ENCODE peak calls at places on chromosomes 1 and 21, in four cellular contexts. G is T47D; F is AG08396; Y is CD4-positive, CD25-positive, alpha-beta regulatory T cell. Z is an unnamed sample.

GRCh38 chr1:192832492-192832891 is 23.7 kb downstream of the RGS2 start:
- DNase-seq in G (no peak), F (no peak), Y (no peak), Z (peak; percentile 19)

GRCh38 chr1:11521605-11522399 is 42.8 kb downstream of the DISP3 start:
- DNase-seq in F (no peak), Y (no peak), G (no peak), Z (no peak)

GRCh38 chr1:1073743-1074587 is at the start of gene RNF223:
- DNase-seq in Y (no peak), F (no peak), G (peak; percentile 98), Z (peak; percentile 81)

GRCh38 chr1:117239467-117239866 is 28.7 kb upstream of the VTCN1 start:
- DNase-seq in F (no peak), Y (no peak), G (no peak), Z (no peak)

GRCh38 chr1:111366256-111366655 is 61.3 kb downstream of the OVGP1 start:
- DNase-seq in G (no peak), F (no peak), Y (no peak), Z (peak; percentile 23)

GRCh38 chr21:32624726-32625125 is 12.5 kb upstream of the CFAP298 start:
- DNase-seq in Y (peak; percentile 11), F (no peak), G (peak; percentile 75), Z (peak; percentile 41)

GRCh38 chr21:44867999-44868700 is 5.3 kb downstream of the PTTG1IP start:
- DNase-seq in Y (peak; percentile 85), G (no peak), F (no peak), Z (no peak)

GRCh38 chr21:35113064-35113463 is 64.0 kb upstream of the RUNX1 start:
- DNase-seq in Y (no peak), G (no peak), F (no peak), Z (peak; percentile 66)

GRCh38 chr1:31259746-31260145 is 20.1 kb upstream of the NKAIN1 start:
- DNase-seq in Y (no peak), F (no peak), G (no peak), Z (no peak)

GRCh38 chr1:71093938-71094337 is 13.1 kb upstream of the ZRANB2 start:
- DNase-seq in F (no peak), Y (no peak), G (peak; percentile 21), Z (peak; percentile 17)

GRCh38 chr1:222457513-222457912 is 90.4 kb downstream of the HHIPL2 start:
- DNase-seq in F (no peak), G (no peak), Y (no peak), Z (no peak)

GRCh38 chr1:168636642-168637111 is 60.3 kb downstream of the XCL1 start:
- DNase-seq in F (peak; percentile 6), G (no peak), Y (no peak), Z (peak; percentile 72)

GRCh38 chr1:48344373-48344772 is 121.9 kb downstream of the SLC5A9 start:
- DNase-seq in Y (no peak), F (no peak), G (no peak), Z (no peak)

GRCh38 chr21:21740207-21740606 is 742.0 kb downstream of the NCAM2 start:
- DNase-seq in Y (no peak), F (no peak), G (no peak), Z (no peak)

GRCh38 chr1:180501865-180502360 is 464 bp downstream of the ACBD6 start:
- DNase-seq in G (no peak), F (no peak), Y (no peak), Z (peak; percentile 81)

GRCh38 chr1:164853146-164853545 is 294.2 kb downstream of the PBX1 start:
- DNase-seq in F (no peak), Y (no peak), G (no peak), Z (no peak)

GRCh38 chr1:195520757-195521156 is 1087.5 kb downstream of the KCNT2 start:
- DNase-seq in Y (no peak), F (no peak), G (no peak), Z (no peak)

GRCh38 chr1:229430761-229431269 is 3.1 kb downstream of the ACTA1 start:
- DNase-seq in F (peak; percentile 74), G (peak; percentile 69), Y (no peak), Z (peak; percentile 35)

GRCh38 chr1:61420909-61421835 is 303.8 kb downstream of the TM2D1 start:
- DNase-seq in G (no peak), F (no peak), Y (no peak), Z (no peak)